ENCODE peak calls at places on chromosome 2, in ten cellular contexts. One of them, this sample, is unnamed.

GRCh38 chr2:20447437-20448245 is 767 bp downstream of the RHOB start:
- DNase-seq in transverse colon: peak
- DNase-seq in lung: peak
- DNase-seq in prostate gland: no peak
- DNase-seq in SJSA1: no peak
- DNase-seq in aorta: peak
- DNase-seq in breast epithelium: peak
- DNase-seq in BJ: no peak
- DNase-seq in GM12878: no peak
- DNase-seq in cardiac fibroblast: peak
- DNase-seq in this sample: no peak

GRCh38 chr2:133107436-133107835 is 437.4 kb upstream of the LYPD1 start:
- DNase-seq in transverse colon: no peak
- DNase-seq in prostate gland: no peak
- DNase-seq in GM12878: no peak
- DNase-seq in BJ: no peak
- DNase-seq in aorta: no peak
- DNase-seq in breast epithelium: no peak
- DNase-seq in SJSA1: no peak
- DNase-seq in cardiac fibroblast: no peak
- DNase-seq in lung: no peak
- DNase-seq in this sample: no peak

GRCh38 chr2:43193996-43194869 is 32.2 kb downstream of the ZFP36L2 start:
- DNase-seq in GM12878: peak
- DNase-seq in SJSA1: no peak
- DNase-seq in breast epithelium: no peak
- DNase-seq in aorta: no peak
- DNase-seq in cardiac fibroblast: no peak
- DNase-seq in lung: peak
- DNase-seq in prostate gland: no peak
- DNase-seq in transverse colon: peak
- DNase-seq in BJ: no peak
- DNase-seq in this sample: no peak

GRCh38 chr2:233928594-233929351 is 11.6 kb downstream of the TRPM8 start:
- DNase-seq in transverse colon: peak
- DNase-seq in cardiac fibroblast: peak
- DNase-seq in aorta: no peak
- DNase-seq in prostate gland: no peak
- DNase-seq in lung: no peak
- DNase-seq in SJSA1: peak
- DNase-seq in GM12878: no peak
- DNase-seq in BJ: no peak
- DNase-seq in breast epithelium: no peak
- DNase-seq in this sample: no peak

GRCh38 chr2:11123856-11124759 is 31.2 kb upstream of the SLC66A3 start:
- DNase-seq in prostate gland: peak
- DNase-seq in transverse colon: peak
- DNase-seq in lung: peak
- DNase-seq in SJSA1: peak
- DNase-seq in GM12878: no peak
- DNase-seq in aorta: no peak
- DNase-seq in breast epithelium: no peak
- DNase-seq in cardiac fibroblast: peak
- DNase-seq in BJ: no peak
- DNase-seq in this sample: no peak

GRCh38 chr2:10212827-10213226 is 89.9 kb upstream of the HPCAL1 start:
- DNase-seq in lung: no peak
- DNase-seq in GM12878: no peak
- DNase-seq in breast epithelium: no peak
- DNase-seq in SJSA1: no peak
- DNase-seq in BJ: no peak
- DNase-seq in prostate gland: no peak
- DNase-seq in cardiac fibroblast: no peak
- DNase-seq in aorta: no peak
- DNase-seq in transverse colon: no peak
- DNase-seq in this sample: no peak

GRCh38 chr2:199690225-199690624 is 160.8 kb downstream of the FTCDNL1 start:
- DNase-seq in breast epithelium: no peak
- DNase-seq in BJ: no peak
- DNase-seq in cardiac fibroblast: no peak
- DNase-seq in aorta: no peak
- DNase-seq in prostate gland: no peak
- DNase-seq in GM12878: no peak
- DNase-seq in lung: no peak
- DNase-seq in SJSA1: no peak
- DNase-seq in transverse colon: no peak
- DNase-seq in this sample: no peak

GRCh38 chr2:186919272-186919671 is 70.3 kb upstream of the ZSWIM2 start:
- DNase-seq in transverse colon: no peak
- DNase-seq in lung: no peak
- DNase-seq in BJ: peak
- DNase-seq in aorta: no peak
- DNase-seq in cardiac fibroblast: peak
- DNase-seq in GM12878: no peak
- DNase-seq in SJSA1: peak
- DNase-seq in prostate gland: no peak
- DNase-seq in breast epithelium: no peak
- DNase-seq in this sample: peak

GRCh38 chr2:232421189-232421785 is 14.6 kb downstream of the ALPG start:
- DNase-seq in BJ: no peak
- DNase-seq in transverse colon: no peak
- DNase-seq in breast epithelium: peak
- DNase-seq in cardiac fibroblast: no peak
- DNase-seq in GM12878: no peak
- DNase-seq in aorta: no peak
- DNase-seq in prostate gland: no peak
- DNase-seq in lung: no peak
- DNase-seq in SJSA1: no peak
- DNase-seq in this sample: no peak

GRCh38 chr2:240248981-240249422 is 108.5 kb upstream of the OTOS start:
- DNase-seq in aorta: peak
- DNase-seq in transverse colon: no peak
- DNase-seq in breast epithelium: no peak
- DNase-seq in prostate gland: no peak
- DNase-seq in BJ: no peak
- DNase-seq in GM12878: no peak
- DNase-seq in lung: no peak
- DNase-seq in cardiac fibroblast: no peak
- DNase-seq in SJSA1: no peak
- DNase-seq in this sample: no peak

GRCh38 chr2:72828840-72829507 is 3.1 kb upstream of the EXOC6B start:
- DNase-seq in breast epithelium: no peak
- DNase-seq in BJ: no peak
- DNase-seq in lung: no peak
- DNase-seq in cardiac fibroblast: peak
- DNase-seq in aorta: no peak
- DNase-seq in prostate gland: no peak
- DNase-seq in GM12878: no peak
- DNase-seq in transverse colon: no peak
- DNase-seq in SJSA1: no peak
- DNase-seq in this sample: no peak

GRCh38 chr2:206573793-206574192 is 68.5 kb upstream of the FAM237A start:
- DNase-seq in breast epithelium: no peak
- DNase-seq in aorta: no peak
- DNase-seq in SJSA1: no peak
- DNase-seq in cardiac fibroblast: no peak
- DNase-seq in GM12878: no peak
- DNase-seq in prostate gland: no peak
- DNase-seq in BJ: no peak
- DNase-seq in transverse colon: no peak
- DNase-seq in lung: no peak
- DNase-seq in this sample: no peak

GRCh38 chr2:8627019-8627691 is 54.7 kb upstream of the ID2 start:
- DNase-seq in transverse colon: peak
- DNase-seq in cardiac fibroblast: no peak
- DNase-seq in breast epithelium: no peak
- DNase-seq in GM12878: no peak
- DNase-seq in lung: no peak
- DNase-seq in BJ: no peak
- DNase-seq in prostate gland: peak
- DNase-seq in aorta: no peak
- DNase-seq in SJSA1: no peak
- DNase-seq in this sample: no peak

GRCh38 chr2:46974659-46975058 is 59.1 kb upstream of the MCFD2 start:
- DNase-seq in breast epithelium: no peak
- DNase-seq in cardiac fibroblast: no peak
- DNase-seq in aorta: no peak
- DNase-seq in GM12878: no peak
- DNase-seq in lung: no peak
- DNase-seq in transverse colon: no peak
- DNase-seq in BJ: no peak
- DNase-seq in SJSA1: no peak
- DNase-seq in prostate gland: no peak
- DNase-seq in this sample: no peak

GRCh38 chr2:175169191-175169590 is 1.2 kb upstream of the ATF2 start:
- DNase-seq in GM12878: no peak
- DNase-seq in BJ: no peak
- DNase-seq in SJSA1: no peak
- DNase-seq in lung: no peak
- DNase-seq in aorta: no peak
- DNase-seq in transverse colon: no peak
- DNase-seq in breast epithelium: no peak
- DNase-seq in prostate gland: no peak
- DNase-seq in cardiac fibroblast: no peak
- DNase-seq in this sample: no peak
- H3K4me3 ChIP-seq in GM12878: peak
- H3K4me3 ChIP-seq in BJ: no peak
- H3K4me3 ChIP-seq in SJSA1: peak
- H3K4me3 ChIP-seq in lung: no peak
- H3K4me3 ChIP-seq in aorta: no peak
- H3K4me3 ChIP-seq in transverse colon: no peak
- H3K4me3 ChIP-seq in breast epithelium: peak
- H3K4me3 ChIP-seq in prostate gland: no peak
- H3K4me3 ChIP-seq in cardiac fibroblast: no peak
- H3K4me3 ChIP-seq in this sample: peak

DNA sequence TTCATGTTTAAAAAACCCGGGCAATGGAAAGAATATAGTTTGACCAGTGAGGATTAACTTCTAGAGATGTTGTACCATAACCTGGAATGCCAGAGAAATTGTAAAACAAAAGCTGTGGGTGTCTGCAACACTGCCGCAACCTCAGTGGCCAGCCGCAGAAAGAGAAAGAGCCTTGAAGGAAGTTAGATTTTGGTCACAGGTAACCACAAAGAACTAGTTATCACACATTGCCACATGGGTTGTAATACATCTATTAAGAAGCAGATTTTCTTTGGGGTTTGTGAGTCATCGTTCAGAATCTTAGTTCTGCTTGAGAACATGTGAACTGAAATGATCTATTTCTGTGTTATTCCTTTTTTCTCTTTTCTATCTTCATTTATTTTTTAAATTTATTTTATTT is 222.9 kb upstream of the AGAP1 start:
- DNase-seq in BJ: peak
- DNase-seq in GM12878: peak
- DNase-seq in transverse colon: no peak
- DNase-seq in aorta: no peak
- DNase-seq in breast epithelium: no peak
- DNase-seq in cardiac fibroblast: peak
- DNase-seq in prostate gland: no peak
- DNase-seq in lung: no peak
- DNase-seq in SJSA1: peak
- DNase-seq in this sample: peak
- H3K4me3 ChIP-seq in BJ: no peak
- H3K4me3 ChIP-seq in GM12878: no peak
- H3K4me3 ChIP-seq in transverse colon: no peak
- H3K4me3 ChIP-seq in aorta: no peak
- H3K4me3 ChIP-seq in breast epithelium: no peak
- H3K4me3 ChIP-seq in cardiac fibroblast: no peak
- H3K4me3 ChIP-seq in prostate gland: no peak
- H3K4me3 ChIP-seq in lung: no peak
- H3K4me3 ChIP-seq in SJSA1: no peak
- H3K4me3 ChIP-seq in this sample: no peak

GRCh38 chr2:70902067-70902442 is 33.6 kb upstream of the ATP6V1B1 start:
- DNase-seq in breast epithelium: no peak
- DNase-seq in lung: no peak
- DNase-seq in SJSA1: no peak
- DNase-seq in transverse colon: no peak
- DNase-seq in aorta: no peak
- DNase-seq in prostate gland: no peak
- DNase-seq in BJ: no peak
- DNase-seq in GM12878: no peak
- DNase-seq in cardiac fibroblast: no peak
- DNase-seq in this sample: no peak
- H3K4me3 ChIP-seq in breast epithelium: peak
- H3K4me3 ChIP-seq in lung: no peak
- H3K4me3 ChIP-seq in SJSA1: no peak
- H3K4me3 ChIP-seq in transverse colon: no peak
- H3K4me3 ChIP-seq in aorta: no peak
- H3K4me3 ChIP-seq in prostate gland: no peak
- H3K4me3 ChIP-seq in BJ: peak
- H3K4me3 ChIP-seq in GM12878: no peak
- H3K4me3 ChIP-seq in cardiac fibroblast: peak
- H3K4me3 ChIP-seq in this sample: peak

GRCh38 chr2:134314656-134315377 is 60.9 kb downstream of the MGAT5 start:
- DNase-seq in lung: no peak
- DNase-seq in SJSA1: no peak
- DNase-seq in cardiac fibroblast: no peak
- DNase-seq in GM12878: no peak
- DNase-seq in prostate gland: no peak
- DNase-seq in BJ: no peak
- DNase-seq in breast epithelium: no peak
- DNase-seq in transverse colon: no peak
- DNase-seq in aorta: no peak
- DNase-seq in this sample: no peak

GRCh38 chr2:134314202-134314601 is 60.3 kb downstream of the MGAT5 start:
- DNase-seq in transverse colon: no peak
- DNase-seq in aorta: no peak
- DNase-seq in cardiac fibroblast: no peak
- DNase-seq in prostate gland: no peak
- DNase-seq in SJSA1: no peak
- DNase-seq in GM12878: no peak
- DNase-seq in breast epithelium: no peak
- DNase-seq in lung: no peak
- DNase-seq in BJ: no peak
- DNase-seq in this sample: no peak

GRCh38 chr2:134315471-134315870 is 61.6 kb downstream of the MGAT5 start:
- DNase-seq in prostate gland: no peak
- DNase-seq in cardiac fibroblast: no peak
- DNase-seq in breast epithelium: no peak
- DNase-seq in lung: no peak
- DNase-seq in transverse colon: no peak
- DNase-seq in BJ: no peak
- DNase-seq in SJSA1: no peak
- DNase-seq in GM12878: no peak
- DNase-seq in aorta: no peak
- DNase-seq in this sample: no peak

GRCh38 chr2:134310450-134311079 is 56.7 kb downstream of the MGAT5 start:
- DNase-seq in breast epithelium: no peak
- DNase-seq in lung: no peak
- DNase-seq in aorta: peak
- DNase-seq in cardiac fibroblast: no peak
- DNase-seq in BJ: no peak
- DNase-seq in prostate gland: no peak
- DNase-seq in GM12878: no peak
- DNase-seq in SJSA1: no peak
- DNase-seq in transverse colon: no peak
- DNase-seq in this sample: no peak

GRCh38 chr2:134312482-134312881 is 58.6 kb downstream of the MGAT5 start:
- DNase-seq in breast epithelium: no peak
- DNase-seq in transverse colon: no peak
- DNase-seq in BJ: no peak
- DNase-seq in lung: no peak
- DNase-seq in cardiac fibroblast: no peak
- DNase-seq in aorta: peak
- DNase-seq in prostate gland: no peak
- DNase-seq in GM12878: no peak
- DNase-seq in SJSA1: no peak
- DNase-seq in this sample: no peak
- H3K4me3 ChIP-seq in breast epithelium: no peak
- H3K4me3 ChIP-seq in transverse colon: no peak
- H3K4me3 ChIP-seq in BJ: no peak
- H3K4me3 ChIP-seq in lung: no peak
- H3K4me3 ChIP-seq in cardiac fibroblast: no peak
- H3K4me3 ChIP-seq in aorta: no peak
- H3K4me3 ChIP-seq in prostate gland: no peak
- H3K4me3 ChIP-seq in GM12878: no peak
- H3K4me3 ChIP-seq in SJSA1: no peak
- H3K4me3 ChIP-seq in this sample: no peak

This sample was measured in astrocyte of the cerebellum.